ENCODE peak calls at places on chromosomes 4 and X, in ten cellular contexts. A is thoracic aorta; L is fibroblast of mammary gland; Z is fibroblast of lung; B is mammary epithelial cell; W is transverse colon; P is CD8-positive, alpha-beta memory T cell; C is spleen; E is naive thymus-derived CD4-positive, alpha-beta T cell; T is neuronal stem cell. Q is an unnamed sample.

GRCh38 chr4:25792200-25792791 is 70.5 kb downstream of the SEL1L3 start:
- DNase-seq in Z (peak; percentile 10), W (peak; percentile 61), B (no peak), A (no peak), P (no peak), T (no peak), C (no peak), E (no peak), L (no peak), Q (peak; percentile 14)

GRCh38 chr4:71130827-71131603 is 137.6 kb downstream of the DCK start:
- DNase-seq in P (no peak), L (peak; percentile 80), A (no peak), W (no peak), C (no peak), B (no peak), E (no peak), Z (peak; percentile 80), T (no peak), Q (peak; percentile 30)

GRCh38 chr4:83821493-83821892 is 285.6 kb downstream of the GPAT3 start:
- DNase-seq in A (no peak), L (no peak), C (no peak), P (no peak), B (no peak), W (no peak), E (no peak), Z (no peak), T (no peak), Q (no peak)

GRCh38 chrX:55143621-55144020 is 54.8 kb downstream of the PAGE2 start:
- DNase-seq in L (no peak), P (no peak), C (no peak), B (no peak), T (no peak), A (no peak), E (no peak), Z (no peak), W (no peak), Q (peak; percentile 13)

GRCh38 chr4:109985993-109986640 is 73.4 kb downstream of the EGF start:
- DNase-seq in P (no peak), W (no peak), L (peak; percentile 34), Z (peak; percentile 12), A (no peak), B (no peak), T (no peak), C (no peak), E (no peak), Q (peak; percentile 45)

GRCh38 chrX:129480889-129481288 is 42.4 kb downstream of the SMARCA1 start:
- DNase-seq in B (no peak), A (no peak), L (no peak), E (no peak), T (no peak), C (no peak), W (no peak), Z (no peak), P (no peak), Q (no peak)

GRCh38 chr4:88320780-88321373 is 36.5 kb upstream of the PPM1K start:
- DNase-seq in A (no peak), C (peak; percentile 81), L (no peak), T (no peak), E (peak; percentile 39), P (peak; percentile 14), B (no peak), W (peak; percentile 38), Z (peak; percentile 66), Q (peak; percentile 51)

GRCh38 chrX:2647627-2648026 is 43.5 kb upstream of the CD99 start:
- DNase-seq in C (no peak), E (no peak), Z (no peak), A (no peak), B (no peak), P (no peak), L (no peak), W (no peak), T (no peak), Q (no peak)

GRCh38 chrX:41019041-41019392 is 66.2 kb upstream of the USP9X start:
- DNase-seq in P (no peak), A (no peak), C (no peak), E (no peak), L (no peak), Z (no peak), T (no peak), W (no peak), B (no peak), Q (no peak)

GRCh38 chr4:48913346-48913745 is 6.8 kb upstream of the OCIAD2 start:
- DNase-seq in C (no peak), Z (peak; percentile 97), A (no peak), B (peak; percentile 90), L (peak; percentile 97), E (no peak), T (no peak), P (no peak), W (no peak), Q (peak; percentile 21)

GRCh38 chr4:168629561-168629960 is 132.7 kb downstream of the PALLD start:
- DNase-seq in P (no peak), L (no peak), T (no peak), W (no peak), C (no peak), E (no peak), B (no peak), A (no peak), Z (no peak), Q (no peak)

GRCh38 chr4:76305971-76306881 is at the start of gene STBD1:
- DNase-seq in Z (peak; percentile 74), L (peak; percentile 59), P (peak; percentile 31), B (peak; percentile 81), E (peak; percentile 19), T (peak; percentile 73), A (peak; percentile 48), C (peak; percentile 91), W (peak; percentile 89), Q (peak; percentile 59)

GRCh38 chr4:54659213-54660144 is 1.7 kb downstream of the KIT start:
- DNase-seq in L (peak; percentile 25), B (no peak), E (no peak), C (no peak), Z (peak; percentile 8), A (no peak), T (peak; percentile 37), P (no peak), W (no peak), Q (no peak)

GRCh38 chrX:119041175-119041574 is 31.6 kb upstream of the CT47C1 start:
- DNase-seq in A (peak; percentile 43), L (peak; percentile 93), C (no peak), P (no peak), Z (peak; percentile 87), B (peak; percentile 26), E (no peak), T (no peak), W (peak; percentile 55), Q (peak; percentile 84)

GRCh38 chrX:116435597-116435996 is 809 bp upstream of the SLC6A14 start:
- DNase-seq in Z (no peak), T (no peak), A (no peak), E (no peak), C (no peak), P (no peak), W (no peak), L (no peak), B (no peak), Q (no peak)

GRCh38 chrX:16870861-16871584 is 861 bp upstream of the RBBP7 start:
- DNase-seq in P (no peak), E (no peak), W (no peak), Z (peak; percentile 12), L (no peak), C (peak; percentile 93), B (no peak), A (no peak), T (peak; percentile 5), Q (no peak)

GRCh38 chrX:16870095-16870860 is at the start of gene RBBP7:
- DNase-seq in C (peak; percentile 98), A (peak; percentile 42), L (peak; percentile 90), B (peak; percentile 94), Z (peak; percentile 88), W (peak; percentile 94), E (peak; percentile 97), P (peak; percentile 97), T (peak; percentile 85), Q (peak; percentile 93)

GRCh38 chrX:16869393-16870094 is 618 bp downstream of the RBBP7 start:
- DNase-seq in C (peak; percentile 90), A (no peak), L (no peak), T (peak; percentile 17), P (peak; percentile 62), B (peak; percentile 9), E (peak; percentile 30), W (peak; percentile 49), Z (no peak), Q (peak; percentile 33)

GRCh38 chrX:16868920-16869319 is 1.2 kb downstream of the RBBP7 start:
- DNase-seq in L (no peak), B (no peak), W (no peak), C (no peak), E (no peak), A (no peak), T (no peak), P (no peak), Z (no peak), Q (no peak)

DNA sequence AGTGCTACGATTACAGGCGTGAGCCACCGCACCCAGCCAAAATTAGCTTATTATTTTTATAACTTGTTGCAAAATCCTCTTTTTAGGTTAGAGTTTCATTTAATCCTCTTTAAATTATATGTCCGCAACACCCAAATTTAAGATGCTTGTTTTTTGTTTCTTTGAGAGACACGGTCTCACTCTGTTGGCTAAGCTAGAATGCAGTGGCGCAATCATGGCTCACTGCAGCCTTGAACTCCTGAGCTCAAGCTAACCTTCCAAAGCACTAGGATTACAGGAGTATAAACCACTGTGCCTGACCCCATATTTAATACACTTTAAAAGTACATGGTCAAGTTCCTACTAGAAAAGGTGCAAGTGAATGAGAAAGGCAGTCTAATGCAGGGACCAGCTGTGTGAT is 2.2 kb downstream of the RBBP7 start:
- DNase-seq in T (no peak), C (no peak), Z (no peak), P (no peak), E (no peak), L (no peak), B (no peak), A (no peak), W (no peak), Q (peak; percentile 38)
- H3K4me3 ChIP-seq in T (no peak overlapping the region), C (no peak overlapping the region), Z (peak overlapping the region; percentile 75), P (no peak overlapping the region), E (no peak overlapping the region), L (no peak overlapping the region), B (no peak overlapping the region), A (no peak overlapping the region), W (no peak overlapping the region), Q (peak overlapping the region; percentile 81)

GRCh38 chr4:3485011-3485881 is 22.1 kb downstream of the DOK7 start:
- DNase-seq in P (no peak), T (no peak), L (no peak), C (peak; percentile 92), B (peak; percentile 23), W (peak; percentile 35), Z (no peak), A (no peak), E (no peak), Q (no peak)
- H3K4me3 ChIP-seq in P (no peak overlapping the region), T (no peak overlapping the region), L (no peak overlapping the region), C (peak overlapping the region; percentile 5), B (peak overlapping the region; percentile 64), W (no peak overlapping the region), Z (no peak overlapping the region), A (peak overlapping the region; percentile 11), E (no peak overlapping the region), Q (no peak overlapping the region)

GRCh38 chr4:137531951-137532868 is at the start of gene PCDH18:
- DNase-seq in Z (peak; percentile 97), W (peak; percentile 74), L (peak; percentile 98), P (no peak), C (no peak), B (peak; percentile 15), T (peak; percentile 92), E (peak; percentile 9), A (peak; percentile 85), Q (peak; percentile 99)
- H3K4me3 ChIP-seq in Z (peak within 1 kb of the TSS; percentile 87), W (peak within 1 kb of the TSS; percentile 47), L (peak within 1 kb of the TSS; percentile 84), P (peak within 1 kb of the TSS; percentile 56), C (peak within 1 kb of the TSS; percentile 27), B (peak within 1 kb of the TSS; percentile 35), T (peak within 1 kb of the TSS; percentile 93), E (peak within 1 kb of the TSS; percentile 29), A (peak within 1 kb of the TSS; percentile 81), Q (peak within 1 kb of the TSS; percentile 76)

GRCh38 chr4:164095313-164096110 is 601.0 kb downstream of the TMA16 start:
- DNase-seq in W (no peak), B (no peak), L (no peak), Z (peak; percentile 81), A (no peak), T (no peak), P (no peak), C (no peak), E (no peak), Q (no peak)
- H3K4me3 ChIP-seq in W (no peak overlapping the region), B (no peak overlapping the region), L (no peak overlapping the region), Z (no peak overlapping the region), A (no peak overlapping the region), T (no peak overlapping the region), P (no peak overlapping the region), C (no peak overlapping the region), E (no peak overlapping the region), Q (no peak overlapping the region)